ENCODE peak calls at places on chromosome 7, in six cellular contexts. P, Z, W, Q, O and X are unnamed samples. For H3K9me3 and H3K36me3, the result is how much of the 10 kb centered on the place peaks cover.

GRCh38 chr7:150413640-150414081 is 34.5 kb downstream of the ZNF775 start:
- DNase-seq in P (no peak), Z (no peak), W (no peak), Q (no peak), O (no peak), X (no peak)

GRCh38 chr7:81030472-81030871 is 111.6 kb upstream of the SEMA3C start:
- DNase-seq in P (no peak), Z (no peak), W (no peak), Q (no peak), O (no peak), X (no peak)

GRCh38 chr7:130299909-130300308 is 6.9 kb downstream of the CPA4 start:
- DNase-seq in P (no peak), Z (no peak), W (no peak), Q (no peak), O (no peak), X (no peak)

GRCh38 chr7:68619476-68619875 is 978.8 kb upstream of the AUTS2 start:
- DNase-seq in P (no peak), Z (no peak), W (peak), Q (no peak), O (no peak), X (no peak)

GRCh38 chr7:158945514-158945913 is 89.2 kb downstream of the DYNC2I1 start:
- DNase-seq in P (no peak), Z (no peak), W (no peak), Q (no peak), O (no peak), X (no peak)

GRCh38 chr7:85686410-85687181 is 499.7 kb upstream of the SEMA3D start:
- DNase-seq in P (no peak), Z (no peak), W (no peak), Q (no peak), O (no peak), X (no peak)

GRCh38 chr7:50415844-50416243 is 34.3 kb downstream of the FIGNL1 start:
- DNase-seq in P (no peak), Z (no peak), W (no peak), Q (no peak), O (no peak), X (no peak)

GRCh38 chr7:117008849-117009531 is 55.7 kb downstream of the ST7 start:
- DNase-seq in P (no peak), Z (no peak), W (no peak), Q (no peak), O (no peak), X (no peak)

GRCh38 chr7:41825927-41826480 is 123.1 kb upstream of the INHBA start:
- DNase-seq in P (no peak), Z (peak), W (peak), Q (no peak), O (no peak), X (no peak)

GRCh38 chr7:148620749-148621372 is 30.3 kb downstream of the C7orf33 start:
- DNase-seq in P (no peak), Z (no peak), W (no peak), Q (no peak), O (no peak), X (no peak)

GRCh38 chr7:70571986-70572385 is 560.0 kb upstream of the GALNT17 start:
- DNase-seq in P (peak), Z (no peak), W (no peak), Q (no peak), O (no peak), X (no peak)

GRCh38 chr7:122549578-122549977 is 149.3 kb downstream of the RNF133 start:
- DNase-seq in P (no peak), Z (no peak), W (no peak), Q (no peak), O (no peak), X (no peak)

DNA sequence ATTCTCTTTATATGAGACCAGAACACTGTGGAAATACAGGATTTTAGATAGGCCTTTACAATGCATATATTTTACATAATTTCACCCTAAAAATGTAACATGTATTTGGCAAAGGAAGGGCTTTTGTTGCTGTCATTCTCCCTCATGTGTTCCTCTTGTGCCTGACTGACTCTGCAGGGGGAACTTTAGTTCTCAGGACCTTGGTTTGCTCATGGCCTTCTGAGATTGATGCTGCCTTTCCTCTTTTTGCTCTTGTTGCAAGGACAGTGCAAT is 188.7 kb downstream of the PPP1R9A start:
- DNase-seq in P (no peak), Z (no peak), W (no peak), Q (no peak), O (no peak), X (no peak)
- H3K4me3 ChIP-seq in P (no peak), Z (no peak), W (no peak), Q (no peak), O (no peak), X (no peak)

GRCh38 chr7:145817687-145818086 is 298.9 kb upstream of the CNTNAP2 start:
- DNase-seq in P (no peak), Z (no peak), W (no peak), Q (no peak), O (no peak), X (no peak)
- H3K9me3 ChIP-seq in P (under half), Z (under half), W (under half), Q (under half), O (under half), X (under half)

DNA sequence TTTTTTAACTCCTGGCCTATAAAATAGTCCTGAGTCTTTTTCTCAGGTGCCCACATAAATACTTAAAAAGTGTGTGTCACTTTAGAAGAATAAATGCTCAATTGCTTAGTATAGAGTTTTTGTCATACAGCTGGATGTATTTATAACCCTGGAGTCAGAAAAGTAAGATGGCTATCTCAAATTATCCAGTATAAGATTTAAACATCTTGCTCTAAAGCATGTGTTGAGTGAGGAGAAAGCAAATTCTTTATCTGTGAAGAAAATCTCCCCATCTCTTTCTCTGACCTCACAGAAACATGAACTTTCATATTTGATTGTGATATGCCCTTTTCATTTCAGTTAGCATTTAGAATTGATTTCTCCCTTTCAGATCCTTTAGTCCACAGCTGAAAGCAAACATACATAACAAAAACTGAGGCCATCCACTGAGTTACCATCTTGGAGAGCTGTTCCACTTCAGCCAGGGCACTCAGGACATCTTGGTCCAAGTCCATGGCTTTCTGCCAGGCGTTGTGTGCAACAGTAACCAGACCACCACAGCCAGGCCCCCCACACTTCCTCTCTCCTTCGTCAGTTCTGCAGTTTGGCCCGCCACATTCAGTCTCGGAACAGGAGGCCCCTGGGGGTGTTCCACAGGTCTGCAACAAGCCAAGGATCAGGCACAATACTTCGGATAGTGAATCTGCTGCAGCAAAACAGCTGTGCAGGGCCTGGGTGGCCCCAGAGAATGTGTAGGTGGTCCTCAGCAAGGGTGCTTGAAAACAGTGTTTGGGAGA is 40.9 kb downstream of the DLD start:
- DNase-seq in P (no peak), Z (no peak), W (no peak), Q (no peak), O (no peak), X (no peak)
- H3K36me3 ChIP-seq in P (under half), Z (under half), W (half or more), Q (half or more), O (under half), X (under half)

GRCh38 chr7:101126651-101127459 is at the start of gene SERPINE1:
- DNase-seq in P (peak), Z (peak), W (peak), Q (peak), O (peak), X (peak)
- H3K4me3 ChIP-seq in P (peak), Z (no peak), W (peak), Q (peak), O (no peak), X (peak)

DNA sequence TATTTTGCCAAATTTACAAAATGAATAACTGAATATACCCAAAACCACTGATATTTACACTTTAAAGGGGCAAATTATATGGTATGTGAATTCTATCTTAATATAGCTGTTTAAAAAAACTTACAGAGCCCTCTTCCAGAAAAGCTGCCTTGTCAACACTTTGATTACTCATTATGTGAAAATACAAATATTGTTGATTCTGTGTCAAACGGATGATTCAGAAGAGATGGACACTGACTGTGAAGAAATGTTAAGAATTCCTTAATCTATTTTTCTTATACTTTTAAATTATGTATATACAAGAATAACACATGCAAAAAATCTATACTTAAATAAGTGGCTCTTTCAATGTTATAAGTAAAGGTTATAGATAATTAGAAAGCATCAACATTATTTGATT is 41.5 kb downstream of the SMURF1 start:
- DNase-seq in P (no peak), Z (no peak), W (no peak), Q (no peak), O (no peak), X (no peak)
- H3K9me3 ChIP-seq in P (under half), Z (under half), W (under half), Q (under half), O (under half), X (under half)